ENCODE peak calls at places on chromosomes 13 and 19, in five cellular contexts. B is mesendoderm, P is H1, Z is trophoblast cell, M is IMR-90. A is an unnamed sample.
A peak's percentile ranks its signal among the peaks of the same experiment; 100 is the strongest.

GRCh38 chr19:518292-519231 is 11.3 kb downstream of the TPGS1 start:
- DNase-seq in B (peak; percentile 93), P (peak; percentile 75), Z (no peak), M (peak; percentile 63), A (peak; percentile 92)

GRCh38 chr19:49391581-49392399 is 3.7 kb downstream of the KASH5 start:
- DNase-seq in B (peak; percentile 90), P (peak; percentile 82), Z (peak; percentile 73), M (peak; percentile 60), A (peak; percentile 73)

GRCh38 chr13:26688286-26688685 is 72.3 kb downstream of the GPR12 start:
- DNase-seq in B (no peak), P (no peak), Z (no peak), M (no peak), A (no peak)

GRCh38 chr13:48078251-48078656 is 16.6 kb downstream of the MED4 start:
- DNase-seq in B (peak; percentile 56), P (no peak), Z (no peak), M (no peak), A (no peak)

GRCh38 chr19:28485300-28485699 is 727.7 kb downstream of the UQCRFS1 start:
- DNase-seq in B (no peak), P (no peak), Z (no peak), M (no peak), A (no peak)

GRCh38 chr19:28531979-28532378 is 681.0 kb downstream of the UQCRFS1 start:
- DNase-seq in B (no peak), P (no peak), Z (no peak), M (no peak), A (no peak)

GRCh38 chr19:35223856-35224505 is 4.6 kb downstream of the FAM187B start:
- DNase-seq in B (no peak), P (no peak), Z (no peak), M (no peak), A (no peak)

GRCh38 chr19:9128171-9128570 is 1.4 kb upstream of the OR7G3 start:
- DNase-seq in B (no peak), P (no peak), Z (no peak), M (peak; percentile 4), A (peak; percentile 14)

GRCh38 chr19:35468637-35469036 is 20.6 kb downstream of the FFAR2 start:
- DNase-seq in B (peak; percentile 81), P (no peak), Z (no peak), M (no peak), A (peak; percentile 33)

GRCh38 chr13:34657716-34658115 is 284.4 kb upstream of the NBEA start:
- DNase-seq in B (no peak), P (no peak), Z (no peak), M (peak; percentile 24), A (peak; percentile 64)

GRCh38 chr13:100306042-100306441 is 217.1 kb downstream of the PCCA start:
- DNase-seq in B (no peak), P (no peak), Z (no peak), M (no peak), A (no peak)

GRCh38 chr13:47420012-47420411 is 523.2 kb upstream of the HTR2A start:
- DNase-seq in B (peak; percentile 9), P (no peak), Z (no peak), M (peak; percentile 14), A (peak; percentile 19)

GRCh38 chr19:14347999-14348889 is 33.0 kb upstream of the ADGRE5 start:
- DNase-seq in B (peak; percentile 59), P (peak; percentile 92), Z (peak; percentile 28), M (no peak), A (peak; percentile 60)

GRCh38 chr19:49820125-49820524 is 2.0 kb downstream of the MED25 start:
- DNase-seq in B (no peak), P (no peak), Z (no peak), M (no peak), A (peak; percentile 45)

GRCh38 chr13:81318231-81319019 is 977.5 kb upstream of the SPRY2 start:
- DNase-seq in B (no peak), P (no peak), Z (no peak), M (no peak), A (no peak)

GRCh38 chr19:19595171-19595701 is 23.3 kb downstream of the PBX4 start:
- DNase-seq in B (no peak), P (no peak), Z (no peak), M (peak; percentile 47), A (peak; percentile 58)

DNA sequence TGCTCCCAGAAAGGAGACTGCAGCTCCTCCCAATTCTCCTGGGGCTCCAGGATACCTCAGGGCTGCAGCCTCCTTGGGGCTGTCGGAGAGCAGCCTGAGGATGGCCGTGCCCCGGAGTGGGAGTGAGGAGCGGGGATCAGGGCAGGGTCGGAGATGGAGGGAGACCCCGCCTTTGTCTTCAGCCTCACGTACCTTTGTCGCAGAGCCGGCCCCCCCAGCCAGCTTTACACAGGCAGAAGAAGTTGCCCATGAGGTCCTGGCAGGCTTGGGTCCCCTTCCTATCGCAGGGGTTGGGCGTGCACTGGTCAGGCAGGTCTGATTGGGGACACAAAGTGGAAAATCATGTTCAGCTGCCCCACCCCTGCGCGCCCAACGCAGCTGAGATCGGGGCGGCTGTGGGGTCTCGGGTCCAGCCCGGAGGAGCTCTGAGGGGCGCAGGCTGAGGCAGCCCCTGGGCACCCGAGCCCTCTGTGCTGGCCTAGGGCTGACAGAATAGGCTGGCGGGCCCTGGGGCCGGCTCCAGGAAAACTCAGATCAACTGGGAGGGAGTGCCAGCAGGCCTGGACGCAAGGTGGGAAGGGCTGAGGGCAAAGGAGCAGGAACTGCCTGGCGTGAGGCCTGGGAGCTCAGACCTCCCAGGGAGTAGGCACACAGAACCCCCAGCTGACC is 24.2 kb downstream of the GAS6 start:
- DNase-seq in B (no peak), P (no peak), Z (no peak), M (no peak), A (no peak)
- H3K4ac ChIP-seq in B (no peak overlapping the region), P (no peak overlapping the region), Z (peak overlapping the region; percentile 1), M (peak overlapping the region; percentile 89), A (no peak overlapping the region)

GRCh38 chr13:114025432-114026127 is 51.7 kb upstream of the C13orf46 start:
- DNase-seq in B (no peak), P (no peak), Z (no peak), M (peak; percentile 78), A (peak; percentile 82)
- H2BK120ac ChIP-seq in B (no peak overlapping the region), P (no peak overlapping the region), Z (no peak overlapping the region), M (no peak overlapping the region), A (no peak overlapping the region)

GRCh38 chr13:29532821-29533220 is 62.7 kb downstream of the SLC7A1 start:
- DNase-seq in B (no peak), P (no peak), Z (peak; percentile 80), M (no peak), A (no peak)

GRCh38 chr13:29536853-29537252 is 58.6 kb downstream of the SLC7A1 start:
- DNase-seq in B (no peak), P (no peak), Z (no peak), M (no peak), A (no peak)

GRCh38 chr13:29537736-29538624 is 57.5 kb downstream of the SLC7A1 start:
- DNase-seq in B (no peak), P (no peak), Z (no peak), M (no peak), A (no peak)

GRCh38 chr13:29538625-29538976 is 56.9 kb downstream of the SLC7A1 start:
- DNase-seq in B (no peak), P (no peak), Z (no peak), M (no peak), A (peak; percentile 31)

GRCh38 chr13:29535663-29536655 is 59.5 kb downstream of the SLC7A1 start:
- DNase-seq in B (no peak), P (no peak), Z (no peak), M (no peak), A (no peak)
- H4K8ac ChIP-seq in B (no peak overlapping the region), P (no peak overlapping the region), Z (no peak overlapping the region), M (no peak overlapping the region), A (no peak overlapping the region)

GRCh38 chr13:20685042-20685441 is 18.5 kb upstream of the IL17D start:
- DNase-seq in B (no peak), P (no peak), Z (peak; percentile 23), M (no peak), A (no peak)
- H3K4ac ChIP-seq in B (no peak overlapping the region), P (no peak overlapping the region), Z (no peak overlapping the region), M (no peak overlapping the region), A (no peak overlapping the region)

GRCh38 chr13:38606697-38607096 is 80.2 kb upstream of the FREM2 start:
- DNase-seq in B (no peak), P (no peak), Z (no peak), M (no peak), A (no peak)

GRCh38 chr13:38602261-38602660 is 84.6 kb upstream of the FREM2 start:
- DNase-seq in B (peak; percentile 23), P (no peak), Z (no peak), M (no peak), A (no peak)

DNA sequence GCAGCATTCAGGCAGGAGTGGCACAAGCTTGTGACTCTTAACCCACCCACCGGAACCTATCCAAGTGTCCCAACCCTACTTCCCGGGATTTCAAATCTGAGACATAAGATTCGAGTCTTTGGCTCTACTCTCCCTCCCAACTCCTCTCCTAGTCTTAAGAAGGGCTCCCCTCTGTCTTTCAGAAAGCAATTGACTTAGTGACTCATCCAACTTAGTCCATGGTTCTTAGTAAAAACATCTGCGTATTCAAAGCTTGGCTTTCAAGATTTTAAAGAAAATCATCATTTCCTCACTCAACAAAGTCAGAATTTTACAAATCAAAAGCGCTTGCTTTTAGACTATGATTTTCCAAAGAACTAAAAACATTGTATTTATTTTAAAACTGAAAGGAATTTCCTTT is 79.7 kb upstream of the FREM2 start:
- DNase-seq in B (peak; percentile 17), P (no peak), Z (no peak), M (no peak), A (no peak)
- H2BK120ac ChIP-seq in B (no peak overlapping the region), P (peak overlapping the region; percentile 51), Z (no peak overlapping the region), M (no peak overlapping the region), A (no peak overlapping the region)